ENCODE peak calls at places on chromosomes 6 and 20, in seven cellular contexts. S, L, V, H, T, R and Q are unnamed samples.
A peak's percentile ranks its signal among the peaks of the same experiment; 100 is the strongest.

GRCh38 chr6:71394001-71394432 is 105.4 kb downstream of the OGFRL1 start:
- DNase-seq in R (no peak), T (no peak), L (no peak), V (no peak), S (peak; percentile 63), H (no peak), Q (no peak)

GRCh38 chr6:54525731-54526130 is 217.5 kb downstream of the TINAG start:
- DNase-seq in L (no peak), T (no peak), R (no peak), V (no peak), H (no peak), S (peak; percentile 26), Q (no peak)

GRCh38 chr6:106918128-106918527 is 56.4 kb downstream of the CD24 start:
- DNase-seq in S (no peak), R (no peak), T (no peak), L (no peak), H (no peak), V (no peak), Q (no peak)

GRCh38 chr6:16712931-16713484 is 48.3 kb downstream of the ATXN1 start:
- DNase-seq in T (no peak), L (peak; percentile 39), H (no peak), S (peak; percentile 95), V (no peak), R (peak; percentile 56), Q (no peak)

GRCh38 chr6:136113736-136114173 is 136.4 kb downstream of the MTFR2 start:
- DNase-seq in S (peak; percentile 93), T (no peak), V (no peak), L (peak; percentile 55), H (no peak), R (peak; percentile 63), Q (no peak)

GRCh38 chr20:25624500-25624939 is 706 bp upstream of the NANP start:
- DNase-seq in L (peak; percentile 56), R (no peak), T (no peak), H (peak; percentile 62), S (no peak), V (no peak), Q (no peak)

GRCh38 chr6:155078331-155078745 is 83.2 kb downstream of the TIAM2 start:
- DNase-seq in L (peak; percentile 61), S (no peak), R (peak; percentile 60), H (no peak), T (no peak), V (no peak), Q (peak; percentile 90)

GRCh38 chr6:4914412-4915159 is 89.3 kb downstream of the RPP40 start:
- DNase-seq in H (no peak), T (no peak), S (peak; percentile 69), R (no peak), L (no peak), V (no peak), Q (no peak)

GRCh38 chr6:25968769-25969168 is 6.2 kb downstream of the TRIM38 start:
- DNase-seq in H (no peak), S (peak; percentile 17), T (no peak), R (no peak), V (no peak), L (no peak), Q (no peak)

GRCh38 chr6:138847884-138848283 is 52.0 kb downstream of the ECT2L start:
- DNase-seq in R (no peak), L (no peak), S (peak; percentile 12), T (no peak), V (no peak), H (no peak), Q (no peak)

GRCh38 chr20:50245561-50246366 is 55.1 kb downstream of the CEBPB start:
- DNase-seq in T (no peak), R (no peak), V (no peak), L (no peak), S (peak; percentile 85), H (no peak), Q (no peak)

GRCh38 chr20:21613512-21613911 is 92.0 kb upstream of the PAX1 start:
- DNase-seq in T (no peak), L (no peak), H (no peak), V (no peak), S (no peak), R (peak; percentile 77), Q (no peak)

GRCh38 chr6:81761197-81761596 is 8.7 kb upstream of the TENT5A start:
- DNase-seq in T (no peak), L (no peak), S (peak; percentile 62), H (no peak), R (no peak), V (no peak), Q (no peak)
- H3K27ac ChIP-seq in T (no peak overlapping the region), L (no peak overlapping the region), S (no peak overlapping the region), H (no peak overlapping the region), R (no peak overlapping the region), V (no peak overlapping the region), Q (no peak overlapping the region)

DNA sequence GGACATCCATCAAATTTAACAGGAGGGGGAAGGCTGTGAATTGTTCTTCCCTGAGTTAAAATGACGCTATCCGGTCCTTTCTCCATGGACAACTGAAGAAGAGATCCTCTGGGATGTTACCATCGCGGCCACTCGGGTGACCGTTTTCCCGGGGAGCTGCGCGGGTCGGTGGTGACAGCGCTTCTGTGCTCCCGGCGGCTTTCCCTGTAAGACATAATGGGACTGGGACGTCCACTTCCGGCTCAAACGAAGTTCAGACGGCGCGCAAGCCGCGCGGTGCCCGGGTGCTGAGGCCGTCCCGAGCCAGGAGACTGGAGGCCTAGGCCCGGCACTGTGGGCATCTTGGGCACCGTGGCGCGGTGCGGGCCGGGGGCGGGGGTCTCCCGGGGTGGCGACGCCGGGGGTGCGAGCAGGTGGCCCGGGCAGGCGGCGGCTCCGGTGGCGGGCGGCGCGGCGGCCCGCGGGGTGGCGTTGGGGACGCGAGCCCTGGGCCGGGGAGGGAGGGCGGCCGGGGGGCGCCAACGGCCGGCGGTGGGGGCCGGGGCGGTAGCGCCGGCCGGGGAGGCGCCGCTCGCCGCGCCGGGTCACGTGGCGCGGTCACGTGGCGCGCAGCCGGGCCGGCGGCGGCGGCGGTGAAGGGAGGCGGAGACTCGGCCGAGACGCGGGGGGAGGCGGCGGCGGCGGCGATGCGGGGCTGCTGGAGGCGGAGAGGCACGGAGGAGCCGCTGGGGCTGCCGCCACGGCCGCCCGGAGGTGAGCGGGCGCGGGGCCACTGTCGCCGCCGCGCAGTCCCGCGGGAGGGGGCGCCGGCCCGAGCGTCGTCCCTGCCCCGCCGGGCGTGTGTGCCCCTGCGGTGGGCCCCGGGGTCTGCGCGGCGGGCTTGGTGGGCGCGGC is 63.6 kb downstream of the GTF2H5 start:
- DNase-seq in S (peak; percentile 58), V (peak; percentile 63), L (peak; percentile 70), T (peak; percentile 88), R (peak; percentile 73), H (peak; percentile 71), Q (no peak)
- TF ChIP-seq POLR2A in S (peak; percentile 49), V (peak; percentile 34), L (no peak), T (no peak), R (peak; percentile 26), H (no peak), Q (no peak)

GRCh38 chr20:1803216-1804128 is 91.7 kb upstream of the SIRPA start:
- DNase-seq in L (no peak), V (peak; percentile 81), T (peak; percentile 86), S (peak; percentile 60), H (no peak), R (peak; percentile 57), Q (peak; percentile 67)
- H3K4me3 ChIP-seq in L (peak overlapping the region; percentile 23), V (peak overlapping the region; percentile 57), T (peak overlapping the region; percentile 47), S (peak overlapping the region; percentile 50), H (peak overlapping the region; percentile 53), R (no peak overlapping the region), Q (peak overlapping the region; percentile 41)

DNA sequence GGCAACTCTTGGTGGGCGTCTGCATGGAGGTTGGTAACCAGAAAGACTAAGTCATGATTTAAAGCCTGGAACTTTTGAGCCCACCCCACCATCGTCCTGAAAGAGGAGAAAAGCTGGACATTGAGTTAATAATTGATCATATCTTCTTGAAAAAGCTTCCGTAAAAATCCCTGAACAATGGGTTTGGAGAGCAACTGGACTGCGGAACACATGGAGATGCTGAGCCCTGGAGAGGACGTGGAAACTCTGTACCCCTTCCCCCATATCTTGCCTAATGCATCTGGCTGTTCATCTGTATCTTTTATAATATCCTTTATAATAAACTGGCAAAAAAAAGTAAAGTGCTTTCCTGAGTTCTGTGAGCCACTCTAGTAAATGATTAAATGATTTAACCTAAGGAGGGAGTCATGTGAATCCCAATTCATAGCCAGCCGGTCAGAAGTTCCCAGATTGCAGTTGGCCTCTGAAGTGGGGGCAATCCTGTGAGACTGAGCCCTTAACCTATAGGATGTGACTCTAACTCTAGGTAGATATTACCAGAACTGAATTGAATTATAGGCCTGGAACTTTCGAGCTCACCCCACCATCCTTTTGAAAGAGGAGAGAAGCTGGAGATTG is 26.5 kb upstream of the LGSN start:
- DNase-seq in T (no peak), V (no peak), H (no peak), L (no peak), R (no peak), S (no peak), Q (no peak)
- H3K27ac ChIP-seq in T (no peak overlapping the region), V (no peak overlapping the region), H (no peak overlapping the region), L (no peak overlapping the region), R (no peak overlapping the region), S (no peak overlapping the region), Q (no peak overlapping the region)